ENCODE peak calls at places on chromosomes 1 and 21, in six cellular contexts. C is HepG2, O is K562, L is GM12892, P is H1, A is SK-N-SH. B is an unnamed sample.
A peak's percentile ranks its signal among the peaks of the same experiment; 100 is the strongest.

GRCh38 chr1:24048205-24048869 is 63.6 kb downstream of the MYOM3 start:
- DNase-seq in C (no peak), O (no peak), L (no peak), P (no peak), A (no peak), B (no peak)

GRCh38 chr1:182703539-182703938 is 19.2 kb upstream of the RGS8 start:
- DNase-seq in C (no peak), O (no peak), L (no peak), P (no peak), A (peak; percentile 58), B (no peak)

GRCh38 chr1:66168919-66169725 is 364.8 kb upstream of the SGIP1 start:
- DNase-seq in C (no peak), O (no peak), L (no peak), P (no peak), A (no peak), B (no peak)

GRCh38 chr1:162328507-162328906 is 48.1 kb downstream of the SPATA46 start:
- DNase-seq in C (no peak), O (no peak), L (no peak), P (no peak), A (peak; percentile 20), B (no peak)

GRCh38 chr1:91610829-91611228 is 110.2 kb downstream of the CDC7 start:
- DNase-seq in C (no peak), O (no peak), L (no peak), P (no peak), A (no peak), B (no peak)

GRCh38 chr1:29648026-29648425 is 411.7 kb downstream of the PTPRU start:
- DNase-seq in C (no peak), O (no peak), L (no peak), P (peak; percentile 37), A (no peak), B (no peak)

GRCh38 chr1:232553050-232553754 is 76.7 kb downstream of the SIPA1L2 start:
- DNase-seq in C (no peak), O (no peak), L (no peak), P (no peak), A (peak; percentile 54), B (no peak)

GRCh38 chr21:29725025-29725736 is 214.6 kb downstream of the GRIK1 start:
- DNase-seq in C (peak; percentile 32), O (no peak), L (no peak), P (no peak), A (no peak), B (no peak)

GRCh38 chr1:179877586-179878265 is at the start of gene TOR1AIP2:
- DNase-seq in C (peak; percentile 83), O (peak; percentile 82), L (peak; percentile 54), P (peak; percentile 86), A (peak; percentile 88), B (peak; percentile 53)
- TF ChIP-seq TAF1 in C (peak; percentile 88), O (peak; percentile 99), L (peak; percentile 89), P (peak; percentile 97), A (peak; percentile 97), B (peak; percentile 86)

GRCh38 chr1:199178646-199179045 is 539.8 kb downstream of the PTPRC start:
- DNase-seq in C (no peak), O (no peak), L (no peak), P (no peak), A (no peak), B (no peak)
- TF ChIP-seq TAF1 in C (no peak), O (no peak), L (no peak), P (no peak), A (no peak), B (no peak)

GRCh38 chr21:26007911-26008579 is 162.5 kb downstream of the APP start:
- DNase-seq in C (no peak), O (no peak), L (no peak), P (no peak), A (no peak), B (no peak)

GRCh38 chr21:26003428-26003827 is 167.1 kb downstream of the APP start:
- DNase-seq in C (no peak), O (no peak), L (no peak), P (no peak), A (no peak), B (no peak)

GRCh38 chr21:26001356-26001755 is 169.2 kb downstream of the APP start:
- DNase-seq in C (no peak), O (no peak), L (no peak), P (no peak), A (no peak), B (no peak)

GRCh38 chr21:25999935-26000582 is 170.5 kb downstream of the APP start:
- DNase-seq in C (no peak), O (no peak), L (no peak), P (no peak), A (no peak), B (no peak)

GRCh38 chr21:26005464-26005863 is 165.1 kb downstream of the APP start:
- DNase-seq in C (no peak), O (no peak), L (no peak), P (no peak), A (no peak), B (no peak)
- TF ChIP-seq TAF1 in C (no peak), O (no peak), L (no peak), P (no peak), A (no peak), B (no peak)

GRCh38 chr1:178886551-178886950 is 15.7 kb upstream of the ANGPTL1 start:
- DNase-seq in C (no peak), O (no peak), L (no peak), P (no peak), A (no peak), B (no peak)
- TF ChIP-seq TAF1 in C (no peak), O (no peak), L (no peak), P (no peak), A (no peak), B (no peak)

B was measured in GM12891.